ENCODE peak calls at places on chromosomes 1 and 21, in eight cellular contexts. D is HepG2, X is body of pancreas, A is neuronal stem cell, G is A549, E is esophagus squamous epithelium, F is mesenchymal stem cell, O is upper lobe of left lung. L is an unnamed sample.

GRCh38 chr1:233614173-233614742 is 352 bp downstream of the KCNK1 start:
- DNase-seq in D (no peak), X (peak; percentile 60), A (peak; percentile 6), G (peak; percentile 47), E (no peak), F (peak; percentile 8), O (peak; percentile 84), L (peak; percentile 62)

GRCh38 chr1:89125571-89126233 is at the start of gene GBP2:
- DNase-seq in D (peak; percentile 66), X (no peak), A (no peak), G (peak; percentile 10), E (no peak), F (peak; percentile 94), O (no peak), L (no peak)

GRCh38 chr1:167824163-167824794 is 89.7 kb downstream of the ADCY10 start:
- DNase-seq in D (no peak), X (no peak), A (no peak), G (no peak), E (no peak), F (no peak), O (no peak), L (peak; percentile 39)

GRCh38 chr1:219567341-219567947 is 45.5 kb downstream of the ZC3H11B start:
- DNase-seq in D (peak; percentile 20), X (no peak), A (no peak), G (no peak), E (no peak), F (peak; percentile 61), O (no peak), L (no peak)

GRCh38 chr21:29238052-29238966 is 60.4 kb upstream of the BACH1 start:
- DNase-seq in D (no peak), X (no peak), A (no peak), G (no peak), E (no peak), F (no peak), O (no peak), L (no peak)

GRCh38 chr1:224931605-224932004 is 2.1 kb downstream of the DNAH14 start:
- DNase-seq in D (no peak), X (no peak), A (no peak), G (no peak), E (no peak), F (no peak), O (no peak), L (no peak)

GRCh38 chr1:226019550-226019949 is 20.4 kb upstream of the SDE2 start:
- DNase-seq in D (no peak), X (no peak), A (no peak), G (no peak), E (no peak), F (no peak), O (no peak), L (no peak)

GRCh38 chr1:115624859-115625258 is 16.9 kb upstream of the VANGL1 start:
- DNase-seq in D (no peak), X (no peak), A (no peak), G (no peak), E (no peak), F (no peak), O (no peak), L (no peak)

GRCh38 chr1:119327436-119328155 is 41.0 kb upstream of the HAO2 start:
- DNase-seq in D (peak; percentile 50), X (peak; percentile 47), A (peak; percentile 38), G (no peak), E (no peak), F (peak; percentile 38), O (peak; percentile 81), L (no peak)

GRCh38 chr1:30929135-30929889 is 20.8 kb upstream of the SDC3 start:
- DNase-seq in D (peak; percentile 68), X (peak; percentile 47), A (no peak), G (peak; percentile 40), E (no peak), F (peak; percentile 55), O (no peak), L (no peak)

GRCh38 chr1:232596666-232597303 is 33.1 kb downstream of the SIPA1L2 start:
- DNase-seq in D (no peak), X (no peak), A (no peak), G (no peak), E (no peak), F (peak; percentile 22), O (no peak), L (no peak)

GRCh38 chr1:204544321-204544720 is 28.1 kb downstream of the MDM4 start:
- DNase-seq in D (no peak), X (no peak), A (no peak), G (no peak), E (no peak), F (no peak), O (no peak), L (no peak)

GRCh38 chr1:107501081-107501605 is 360.3 kb downstream of the NTNG1 start:
- DNase-seq in D (no peak), X (no peak), A (no peak), G (no peak), E (no peak), F (no peak), O (no peak), L (no peak)

GRCh38 chr1:247156787-247157232 is 15.0 kb downstream of the ZNF124 start:
- DNase-seq in D (no peak), X (no peak), A (no peak), G (no peak), E (no peak), F (peak; percentile 20), O (no peak), L (no peak)
- H3K9me3 ChIP-seq in D (peaks cover 54% of the 10 kb centered on the region), X (peaks cover 4% of the 10 kb centered on the region), A (peaks cover 30% of the 10 kb centered on the region), G (peaks cover 94% of the 10 kb centered on the region), E (peaks cover 65% of the 10 kb centered on the region), F (peaks cover 95% of the 10 kb centered on the region), O (peaks cover 95% of the 10 kb centered on the region), L (peaks cover 53% of the 10 kb centered on the region)

GRCh38 chr1:54886724-54887664 is at the start of gene DHCR24:
- DNase-seq in D (peak; percentile 77), X (peak; percentile 91), A (peak; percentile 81), G (peak; percentile 94), E (no peak), F (peak; percentile 90), O (peak; percentile 97), L (peak; percentile 80)

GRCh38 chr1:54884768-54885167 is 2.2 kb downstream of the DHCR24 start:
- DNase-seq in D (no peak), X (no peak), A (no peak), G (no peak), E (no peak), F (no peak), O (no peak), L (no peak)

GRCh38 chr1:54885237-54885679 is 1.7 kb downstream of the DHCR24 start:
- DNase-seq in D (no peak), X (no peak), A (no peak), G (no peak), E (no peak), F (no peak), O (no peak), L (no peak)

GRCh38 chr1:54887665-54888071 is 673 bp upstream of the DHCR24 start:
- DNase-seq in D (no peak), X (peak; percentile 42), A (peak; percentile 46), G (no peak), E (no peak), F (peak; percentile 19), O (no peak), L (no peak)

DNA sequence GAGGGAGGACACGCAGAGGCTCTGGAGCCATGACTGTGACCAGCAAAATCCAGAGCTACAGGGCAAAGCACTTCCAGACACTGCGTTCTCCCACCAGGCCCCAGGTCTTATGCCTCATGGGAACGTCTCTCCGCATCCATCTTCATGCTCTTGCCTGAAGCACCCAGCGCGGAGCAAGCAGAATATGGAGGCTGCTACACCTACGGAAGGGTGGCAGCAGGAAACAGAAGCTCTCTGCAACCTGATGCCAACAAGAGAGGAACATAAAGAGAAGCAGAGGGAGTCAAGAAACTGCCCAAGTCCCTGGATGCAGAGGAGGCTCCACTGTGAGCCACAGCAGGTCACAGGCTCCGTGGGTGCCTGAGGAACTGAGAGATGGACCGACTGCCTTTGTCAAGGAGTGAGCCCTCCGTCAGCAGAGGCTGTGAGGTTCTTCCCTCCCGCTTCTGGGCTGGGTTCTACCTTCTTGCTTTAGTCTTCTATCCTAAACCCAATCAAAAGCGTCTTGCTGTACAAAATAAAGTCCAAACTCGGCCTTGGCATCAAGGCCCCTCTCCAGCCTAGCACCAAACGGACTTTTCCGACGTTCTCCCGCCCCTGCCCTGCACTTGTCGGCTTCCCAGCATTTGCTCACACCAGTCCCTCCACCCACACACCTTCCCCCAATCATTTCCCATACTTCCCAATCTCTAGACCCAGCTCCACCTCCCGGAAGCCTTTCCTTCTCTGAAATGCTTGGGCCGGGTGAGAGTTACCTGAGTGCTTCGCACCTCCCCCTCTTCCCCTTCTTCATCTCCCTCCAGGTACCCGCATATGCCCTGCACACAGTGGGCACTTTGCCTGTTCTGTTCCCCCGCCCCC is 902 bp downstream of the DHCR24 start:
- DNase-seq in D (peak; percentile 45), X (peak; percentile 58), A (no peak), G (no peak), E (no peak), F (peak; percentile 39), O (no peak), L (no peak)
- H3K27ac ChIP-seq in D (peak overlapping the region; percentile 99), X (no peak overlapping the region), A (no peak overlapping the region), G (peak overlapping the region; percentile 80), E (peak overlapping the region; percentile 90), F (peak overlapping the region; percentile 31), O (peak overlapping the region; percentile 75), L (peak overlapping the region; percentile 84)

DNA sequence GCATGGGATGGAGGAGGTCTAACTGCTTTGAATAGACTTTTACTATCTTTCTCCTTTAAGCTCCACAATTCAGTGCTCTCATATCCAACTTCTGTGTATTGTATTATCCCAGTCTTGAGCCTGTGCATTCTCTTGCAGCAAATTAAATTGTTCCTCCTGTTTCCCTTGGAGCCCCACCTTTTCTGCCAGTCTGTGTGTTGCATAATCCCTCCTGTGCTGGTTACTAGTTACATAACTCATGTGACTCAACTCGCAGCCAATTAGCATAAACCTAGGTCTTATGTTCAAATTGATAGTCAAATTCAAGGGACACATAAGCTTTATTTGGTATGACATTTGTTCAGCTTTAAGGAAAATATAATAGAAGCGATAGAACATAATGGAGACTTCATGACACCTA is 1863.5 kb downstream of the MRPL39 start:
- DNase-seq in D (no peak), X (no peak), A (no peak), G (no peak), E (no peak), F (no peak), O (no peak), L (no peak)
- H3K9me3 ChIP-seq in D (peaks cover 73% of the 10 kb centered on the region), X (no peaks in the 10 kb centered on the region), A (peaks cover 3% of the 10 kb centered on the region), G (no peaks in the 10 kb centered on the region), E (peaks cover 4% of the 10 kb centered on the region), F (peaks cover 6% of the 10 kb centered on the region), O (no peaks in the 10 kb centered on the region), L (peaks cover 13% of the 10 kb centered on the region)

DNA sequence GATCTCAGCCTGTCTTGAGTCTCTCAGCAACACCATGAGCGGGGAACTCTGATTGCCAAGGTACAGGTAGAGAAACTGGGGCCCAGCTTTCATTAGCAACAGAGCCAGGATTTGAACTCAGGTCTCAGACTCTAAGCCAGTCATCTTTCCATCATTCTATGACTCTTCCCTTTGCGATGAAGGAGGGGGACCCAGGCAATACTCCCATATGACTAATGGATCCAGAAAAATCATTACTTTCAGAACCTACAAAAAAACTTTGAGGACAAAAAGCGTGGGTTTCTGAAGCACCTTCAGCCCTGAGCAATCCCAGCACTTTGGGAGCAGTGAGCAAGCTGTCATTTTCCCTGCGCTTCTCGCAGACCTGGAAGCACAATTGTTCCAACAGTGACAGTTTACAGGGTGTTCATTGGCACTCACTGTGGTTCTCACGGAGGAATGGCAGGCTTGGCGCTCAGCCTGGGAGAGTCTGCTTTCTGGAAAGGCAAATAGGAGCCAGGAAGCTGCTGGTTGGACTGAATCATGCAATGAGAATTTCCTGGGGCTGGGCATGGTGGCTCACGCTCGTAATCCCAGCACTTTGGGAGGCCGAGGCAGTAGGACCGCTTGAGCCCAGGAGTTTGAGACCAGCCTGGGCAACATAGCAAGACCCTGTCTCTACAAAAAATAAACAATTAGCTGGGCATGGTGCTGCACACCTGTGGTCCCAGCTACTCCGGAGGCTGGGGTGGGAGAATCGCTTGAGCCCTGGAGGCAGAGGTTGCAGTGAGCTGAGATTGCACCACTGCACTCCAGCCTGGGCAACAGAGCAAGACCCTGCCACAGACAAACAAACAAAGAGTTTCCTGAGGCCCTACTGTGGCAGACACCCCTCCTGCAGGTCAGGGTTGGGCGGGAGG is 40.1 kb downstream of the SLC2A7 start:
- DNase-seq in D (peak; percentile 55), X (peak; percentile 87), A (no peak), G (peak; percentile 67), E (no peak), F (peak; percentile 91), O (no peak), L (peak; percentile 92)
- H3K27ac ChIP-seq in D (no peak overlapping the region), X (no peak overlapping the region), A (no peak overlapping the region), G (peak overlapping the region; percentile 79), E (peak overlapping the region; percentile 66), F (peak overlapping the region; percentile 27), O (no peak overlapping the region), L (peak overlapping the region; percentile 72)